ENCODE peak calls at places on chromosomes 11 and 22, in five cellular contexts. N is heart right ventricle, H is left ventricle myocardium inferior, C is HFFc6, I is GM06990. E is an unnamed sample.

GRCh38 chr11:117563556-117563955 is 233.5 kb downstream of the DSCAML1 start:
- DNase-seq in N (no peak), H (no peak), C (no peak), I (no peak), E (no peak)

GRCh38 chr22:41345807-41346335 is 35.9 kb upstream of the TEF start:
- DNase-seq in N (no peak), H (no peak), C (no peak), I (no peak), E (no peak)

GRCh38 chr11:93570759-93571413 is 27.7 kb upstream of the SMCO4 start:
- DNase-seq in N (peak), H (no peak), C (peak), I (no peak), E (no peak)

GRCh38 chr11:100910808-100911207 is 218.8 kb downstream of the PGR start:
- DNase-seq in N (no peak), H (no peak), C (no peak), I (peak), E (no peak)

GRCh38 chr11:44404736-44405395 is 94.9 kb upstream of the ALX4 start:
- DNase-seq in N (no peak), H (no peak), C (no peak), I (no peak), E (no peak)

GRCh38 chr22:29635734-29636357 is 32.4 kb downstream of the NF2 start:
- DNase-seq in N (no peak), H (no peak), C (peak), I (no peak), E (no peak)

GRCh38 chr22:36466258-36466657 is 15.2 kb downstream of the TXN2 start:
- DNase-seq in N (no peak), H (no peak), C (no peak), I (no peak), E (no peak)

GRCh38 chr11:119041821-119042514 is 11.3 kb upstream of the SLC37A4 start:
- DNase-seq in N (no peak), H (no peak), C (no peak), I (no peak), E (no peak)

GRCh38 chr11:133986545-133986944 is 29.8 kb upstream of the IGSF9B start:
- DNase-seq in N (no peak), H (no peak), C (no peak), I (no peak), E (no peak)

GRCh38 chr22:45903355-45904149 is 73.4 kb downstream of the WNT7B start:
- DNase-seq in N (no peak), H (no peak), C (peak), I (no peak), E (no peak)

GRCh38 chr22:19800761-19801244 is 40.2 kb downstream of the TBX1 start:
- DNase-seq in N (no peak), H (no peak), C (peak), I (no peak), E (no peak)
- TF ChIP-seq CTCF in N (peak), H (peak), C (peak), I (peak), E (no peak)

DNA sequence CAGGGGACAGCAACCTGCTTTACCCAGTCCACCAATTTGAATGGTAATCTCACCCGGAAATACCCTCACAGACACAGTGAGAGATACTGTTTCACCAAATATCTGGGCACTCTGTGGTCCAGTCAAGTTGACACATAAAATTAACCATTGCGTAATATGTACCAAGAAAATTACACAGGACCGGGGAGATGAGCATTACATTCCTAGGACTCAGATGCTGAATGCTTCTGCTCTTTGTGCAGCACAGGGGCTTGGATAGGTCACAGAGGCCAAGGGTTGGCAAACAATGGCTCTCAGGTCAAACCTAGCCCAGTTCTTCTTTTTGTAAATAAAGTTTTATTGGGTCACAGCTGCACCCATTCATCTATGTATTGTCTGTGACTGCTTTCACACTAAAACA is 557.2 kb downstream of the MN1 start:
- DNase-seq in N (no peak), H (no peak), C (no peak), I (no peak), E (no peak)
- TF ChIP-seq CTCF in N (no peak), H (no peak), C (no peak), I (no peak), E (no peak)

GRCh38 chr22:39917091-39917703 is 16.3 kb downstream of the GRAP2 start:
- DNase-seq in N (no peak), H (no peak), C (no peak), I (no peak), E (no peak)

GRCh38 chr22:39916496-39916895 is 15.6 kb downstream of the GRAP2 start:
- DNase-seq in N (no peak), H (no peak), C (no peak), I (no peak), E (no peak)

GRCh38 chr22:39923689-39924088 is 22.8 kb downstream of the GRAP2 start:
- DNase-seq in N (no peak), H (no peak), C (no peak), I (no peak), E (no peak)

GRCh38 chr22:39917776-39918493 is 17.1 kb downstream of the GRAP2 start:
- DNase-seq in N (no peak), H (no peak), C (no peak), I (no peak), E (no peak)

DNA sequence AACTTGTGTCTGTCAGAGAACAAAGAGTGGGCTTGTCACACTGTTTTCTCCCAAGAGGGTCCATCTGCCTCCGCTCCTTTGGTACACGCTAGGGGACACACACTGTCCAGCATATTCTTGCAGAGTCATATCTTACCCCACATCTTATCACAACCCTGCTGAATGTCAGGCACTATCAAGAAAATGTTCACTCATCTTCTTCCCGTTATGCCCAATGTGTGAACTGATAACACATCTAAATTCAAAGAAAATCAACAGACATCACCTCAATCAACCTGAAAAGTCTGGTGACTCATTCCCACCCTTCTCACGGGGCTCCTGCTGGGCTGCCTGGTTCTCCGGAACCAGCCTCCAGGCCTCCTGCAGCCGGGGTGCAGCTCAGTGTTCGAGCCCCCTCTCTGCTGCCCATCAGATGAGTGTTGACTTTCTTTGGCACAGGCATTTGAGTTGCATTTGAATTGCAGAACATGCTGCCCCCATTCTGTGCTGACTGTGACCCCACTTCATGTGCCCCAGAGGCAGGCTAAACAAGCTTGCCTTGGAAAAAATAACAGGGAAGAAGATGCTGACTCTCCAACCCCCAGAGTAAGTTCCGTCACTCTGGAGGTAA is 19.4 kb downstream of the GRAP2 start:
- DNase-seq in N (no peak), H (no peak), C (no peak), I (no peak), E (no peak)
- TF ChIP-seq CTCF in N (no peak), H (no peak), C (no peak), I (no peak), E (no peak)

DNA sequence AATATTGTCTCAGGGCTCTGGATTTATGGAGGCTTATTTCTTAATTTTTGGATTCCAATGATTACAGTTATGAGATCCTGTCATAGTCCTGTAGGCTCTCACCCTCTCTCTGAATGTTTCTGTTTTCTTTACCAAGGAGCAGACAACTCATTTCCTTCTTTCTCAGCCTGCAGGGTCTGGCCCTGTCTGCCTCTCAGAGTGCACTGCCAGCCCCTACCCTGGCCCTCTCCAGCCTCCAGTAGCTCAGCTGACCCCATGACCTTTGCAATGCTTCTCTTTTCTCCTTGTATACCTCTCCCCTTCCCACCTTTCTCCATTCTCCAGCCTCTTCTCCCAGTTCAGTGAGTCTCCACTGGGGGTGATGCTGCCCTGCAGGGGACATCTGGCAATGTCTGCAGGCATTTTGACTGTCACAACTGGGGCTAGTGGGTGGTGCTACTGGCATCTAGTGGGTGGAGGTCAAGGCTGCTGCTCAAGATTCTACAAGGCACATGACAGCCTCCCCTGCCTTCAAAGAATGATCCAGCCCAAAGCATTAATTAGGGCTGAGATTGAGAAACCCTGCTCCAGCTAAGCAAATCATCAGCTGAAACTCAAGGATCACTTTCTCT is 78.8 kb downstream of the APIP start:
- DNase-seq in N (no peak), H (no peak), C (no peak), I (no peak), E (no peak)
- TF ChIP-seq CTCF in N (no peak), H (no peak), C (no peak), I (no peak), E (no peak)

DNA sequence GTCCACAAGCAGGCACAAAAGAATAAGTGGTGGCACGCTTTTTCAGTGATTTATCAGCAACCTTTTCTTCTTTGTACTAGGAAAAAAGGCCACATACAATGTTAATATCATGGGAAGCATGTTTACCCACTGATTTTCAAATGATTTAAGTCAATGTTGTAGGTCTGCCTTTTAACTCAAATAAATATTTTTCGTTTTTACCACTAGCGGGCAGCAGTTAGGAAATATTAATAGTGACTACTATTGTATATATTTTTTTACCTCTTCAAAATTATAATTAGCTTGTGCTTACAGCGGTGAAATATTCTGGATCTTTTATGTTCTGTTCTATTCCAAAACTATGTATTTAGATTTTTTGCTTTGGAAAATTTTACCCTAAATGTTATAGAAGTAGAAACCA is 6.4 kb upstream of the SLC17A6 start:
- DNase-seq in N (no peak), H (no peak), C (no peak), I (no peak), E (no peak)
- TF ChIP-seq CTCF in N (no peak), H (no peak), C (peak), I (peak), E (no peak)

E was measured in omental fat pad.